ENCODE peak calls at places on chromosomes 1 and 21, in ten cellular contexts. E, N, O, X, B, D, K, F, M and V are unnamed samples.

GRCh38 chr1:17662786-17663185 is 92.3 kb upstream of the ACTL8 start:
- DNase-seq in E (no peak), N (no peak), O (no peak), X (no peak), B (no peak), D (no peak), K (no peak), F (no peak), M (no peak), V (no peak)

GRCh38 chr1:186802388-186802787 is 26.4 kb upstream of the PLA2G4A start:
- DNase-seq in E (no peak), N (no peak), O (no peak), X (no peak), B (peak), D (no peak), K (no peak), F (no peak), M (no peak), V (no peak)

GRCh38 chr1:214524824-214525223 is 26.6 kb downstream of the PTPN14 start:
- DNase-seq in E (no peak), N (no peak), O (peak), X (peak), B (peak), D (no peak), K (peak), F (no peak), M (no peak), V (no peak)

GRCh38 chr1:198125995-198126758 is 30.6 kb upstream of the NEK7 start:
- DNase-seq in E (no peak), N (no peak), O (peak), X (peak), B (peak), D (no peak), K (peak), F (no peak), M (no peak), V (no peak)

GRCh38 chr1:104648269-104648691 is 898.6 kb downstream of the AMY1C start:
- DNase-seq in E (no peak), N (peak), O (peak), X (no peak), B (peak), D (peak), K (peak), F (no peak), M (no peak), V (peak)

GRCh38 chr21:18220498-18220897 is 24.1 kb upstream of the CHODL start:
- DNase-seq in E (no peak), N (no peak), O (no peak), X (no peak), B (no peak), D (no peak), K (no peak), F (no peak), M (no peak), V (no peak)

GRCh38 chr1:171204311-171204710 is 19.2 kb downstream of the FMO2 start:
- DNase-seq in E (no peak), N (no peak), O (no peak), X (no peak), B (no peak), D (no peak), K (no peak), F (no peak), M (no peak), V (no peak)

GRCh38 chr1:177281901-177282300 is 111.1 kb downstream of the BRINP2 start:
- DNase-seq in E (no peak), N (no peak), O (no peak), X (no peak), B (no peak), D (peak), K (no peak), F (no peak), M (no peak), V (no peak)

GRCh38 chr1:152983234-152983633 is 647 bp upstream of the SPRR1A start:
- DNase-seq in E (no peak), N (no peak), O (peak), X (no peak), B (no peak), D (no peak), K (no peak), F (no peak), M (no peak), V (no peak)

GRCh38 chr1:24253569-24253968 is 65.6 kb upstream of the GRHL3 start:
- DNase-seq in E (no peak), N (no peak), O (no peak), X (no peak), B (no peak), D (no peak), K (no peak), F (no peak), M (no peak), V (no peak)

GRCh38 chr1:171983584-171983983 is 142.3 kb downstream of the DNM3 start:
- DNase-seq in E (no peak), N (no peak), O (peak), X (peak), B (peak), D (no peak), K (peak), F (no peak), M (peak), V (no peak)

GRCh38 chr1:209612646-209613350 is 29.3 kb downstream of the CAMK1G start:
- DNase-seq in E (no peak), N (peak), O (no peak), X (no peak), B (peak), D (no peak), K (no peak), F (peak), M (no peak), V (no peak)

GRCh38 chr1:111157425-111157824 is 17.4 kb downstream of the CEPT1 start:
- DNase-seq in E (no peak), N (no peak), O (no peak), X (no peak), B (no peak), D (no peak), K (no peak), F (no peak), M (no peak), V (no peak)

GRCh38 chr1:170377011-170377410 is 155.0 kb upstream of the GORAB start:
- DNase-seq in E (no peak), N (no peak), O (no peak), X (no peak), B (no peak), D (no peak), K (no peak), F (no peak), M (no peak), V (no peak)

GRCh38 chr1:24541711-24542346 is 14.1 kb upstream of the NCMAP start:
- DNase-seq in E (no peak), N (no peak), O (no peak), X (no peak), B (peak), D (no peak), K (no peak), F (peak), M (no peak), V (no peak)

GRCh38 chr1:207815913-207816312 is 64.1 kb downstream of the CD46 start:
- DNase-seq in E (no peak), N (no peak), O (peak), X (peak), B (peak), D (no peak), K (peak), F (no peak), M (no peak), V (no peak)

GRCh38 chr1:228058981-228059535 is 23.4 kb upstream of the ARF1 start:
- DNase-seq in E (peak), N (no peak), O (no peak), X (no peak), B (no peak), D (no peak), K (no peak), F (no peak), M (no peak), V (no peak)

GRCh38 chr1:199742547-199742946 is 285.0 kb upstream of the NR5A2 start:
- DNase-seq in E (no peak), N (no peak), O (peak), X (peak), B (peak), D (no peak), K (peak), F (no peak), M (no peak), V (no peak)

GRCh38 chr21:46368533-46369285 is 44.8 kb downstream of the PCNT start:
- DNase-seq in E (no peak), N (peak), O (no peak), X (no peak), B (no peak), D (no peak), K (no peak), F (no peak), M (peak), V (peak)

GRCh38 chr21:46128106-46128982 is 27.0 kb downstream of the FTCD start:
- DNase-seq in E (peak), N (no peak), O (no peak), X (peak), B (no peak), D (no peak), K (peak), F (peak), M (no peak), V (no peak)

GRCh38 chr21:39445339-39446269 is at the start of gene LCA5L:
- DNase-seq in E (peak), N (peak), O (peak), X (peak), B (peak), D (peak), K (peak), F (peak), M (peak), V (peak)
- TF ChIP-seq CTCF in E (no peak), N (peak), O (peak), X (no peak), B (no peak), D (peak), K (no peak), F (no peak), M (peak), V (no peak)

GRCh38 chr1:73662526-73662925 is 535.5 kb downstream of the LRRIQ3 start:
- DNase-seq in E (no peak), N (no peak), O (no peak), X (no peak), B (no peak), D (no peak), K (no peak), F (no peak), M (no peak), V (no peak)
- TF ChIP-seq CTCF in E (no peak), N (no peak), O (no peak), X (no peak), B (no peak), D (no peak), K (no peak), F (no peak), M (no peak), V (no peak)

DNA sequence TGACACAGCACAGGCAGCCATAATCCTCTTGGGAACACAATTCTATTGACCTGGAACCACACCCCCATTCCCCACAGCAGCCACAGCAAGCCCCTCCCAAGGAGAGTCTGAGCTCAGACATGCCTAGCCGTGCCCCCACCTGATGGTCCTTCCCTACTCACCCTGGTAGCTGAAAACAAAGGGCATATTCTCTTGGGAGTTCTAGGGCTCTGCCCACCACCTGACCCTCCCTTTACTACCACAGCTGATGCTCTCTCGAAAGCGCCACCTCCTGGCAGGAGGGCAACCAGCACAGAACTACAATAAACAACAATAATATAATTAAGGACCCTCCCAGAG is 184.8 kb upstream of the COA6 start:
- DNase-seq in E (no peak), N (no peak), O (peak), X (no peak), B (peak), D (peak), K (no peak), F (no peak), M (no peak), V (no peak)
- TF ChIP-seq CTCF in E (no peak), N (no peak), O (peak), X (no peak), B (peak), D (peak), K (no peak), F (no peak), M (peak), V (no peak)

GRCh38 chr1:235018161-235018560 is 110.5 kb downstream of the TOMM20 start:
- DNase-seq in E (no peak), N (no peak), O (peak), X (peak), B (peak), D (no peak), K (peak), F (no peak), M (no peak), V (no peak)
- TF ChIP-seq CTCF in E (no peak), N (no peak), O (no peak), X (no peak), B (no peak), D (no peak), K (no peak), F (no peak), M (no peak), V (no peak)